ENCODE peak calls at places on chromosomes 12 and 14, in six cellular contexts. Y, E, O, K, W and H are unnamed samples.
A peak's percentile ranks its signal among the peaks of the same experiment; 100 is the strongest.

GRCh38 chr12:89450922-89451321 is 73.7 kb downstream of the GALNT4 start:
- DNase-seq in Y (peak; percentile 6), E (no peak), W (no peak), K (no peak), O (no peak), H (no peak)

GRCh38 chr14:93788557-93789365 is 476 bp upstream of the PRIMA1 start:
- DNase-seq in K (peak; percentile 68), W (peak; percentile 74), Y (no peak), E (no peak), O (no peak), H (no peak)

GRCh38 chr12:113463746-113464743 is 7.6 kb downstream of the LHX5 start:
- DNase-seq in K (no peak), E (no peak), W (no peak), Y (no peak), O (no peak), H (no peak)

GRCh38 chr12:76666272-76666845 is 97.6 kb upstream of the ZDHHC17 start:
- DNase-seq in K (no peak), O (no peak), Y (no peak), W (no peak), E (no peak), H (no peak)

GRCh38 chr12:74791365-74791764 is 253.7 kb downstream of the ATXN7L3B start:
- DNase-seq in O (no peak), E (no peak), W (no peak), K (no peak), Y (no peak), H (no peak)

GRCh38 chr14:22375321-22375930 is 213.6 kb downstream of the DAD1 start:
- DNase-seq in E (no peak), O (no peak), W (no peak), Y (peak; percentile 79), K (no peak), H (no peak)

GRCh38 chr12:12930633-12931032 is 21.3 kb downstream of the GPRC5D start:
- DNase-seq in E (no peak), W (no peak), O (no peak), Y (no peak), K (no peak), H (no peak)

GRCh38 chr12:52050116-52050770 is 999 bp upstream of the NR4A1 start:
- DNase-seq in O (no peak), Y (no peak), E (peak; percentile 88), W (no peak), K (peak; percentile 81), H (no peak)

GRCh38 chr12:48765753-48766162 is 23.1 kb downstream of the ADCY6 start:
- DNase-seq in K (peak; percentile 78), W (peak; percentile 66), Y (no peak), E (no peak), O (no peak), H (no peak)

GRCh38 chr14:35122696-35123387 is 490 bp downstream of the PRORP start:
- DNase-seq in E (no peak), O (no peak), Y (peak; percentile 69), K (no peak), W (no peak), H (peak; percentile 35)

GRCh38 chr14:91875515-91876286 is 8.4 kb upstream of the TC2N start:
- DNase-seq in W (no peak), E (no peak), O (no peak), Y (peak; percentile 32), K (no peak), H (no peak)

GRCh38 chr14:68638056-68638816 is 154.6 kb downstream of the ZFP36L1 start:
- DNase-seq in Y (peak; percentile 45), K (no peak), W (peak; percentile 40), O (no peak), E (peak; percentile 36), H (no peak)

GRCh38 chr12:113815031-113815430 is 151.1 kb downstream of the RBM19 start:
- DNase-seq in Y (no peak), O (no peak), K (no peak), W (no peak), E (no peak), H (no peak)

GRCh38 chr12:26870491-26871419 is 37.8 kb upstream of the ITPR2 start:
- DNase-seq in W (peak; percentile 50), Y (no peak), K (no peak), E (no peak), O (no peak), H (no peak)

GRCh38 chr14:77309122-77309521 is 11.6 kb downstream of the POMT2 start:
- DNase-seq in Y (no peak), E (no peak), O (no peak), W (no peak), K (no peak), H (no peak)

GRCh38 chr12:56333197-56333678 is 562 bp downstream of the PAN2 start:
- DNase-seq in Y (no peak), E (no peak), W (peak; percentile 21), O (no peak), K (peak; percentile 33), H (no peak)

GRCh38 chr12:40378721-40379120 is 153.9 kb downstream of the LRRK2 start:
- DNase-seq in E (no peak), K (no peak), O (no peak), Y (no peak), W (no peak), H (no peak)

GRCh38 chr14:55446127-55446736 is 5.8 kb upstream of the TBPL2 start:
- DNase-seq in Y (peak; percentile 64), O (peak; percentile 49), W (peak; percentile 48), E (no peak), K (peak; percentile 65), H (peak; percentile 14)

GRCh38 chr12:106886921-106887320 is 68.8 kb upstream of the TMEM263 start:
- DNase-seq in W (no peak), E (no peak), K (no peak), Y (no peak), O (no peak), H (no peak)

GRCh38 chr12:49092086-49092815 is 2.4 kb downstream of the DHH start:
- DNase-seq in Y (peak; percentile 51), K (no peak), E (no peak), O (peak; percentile 44), W (peak; percentile 66), H (no peak)

GRCh38 chr14:78875031-78875430 is 704.9 kb downstream of the NRXN3 start:
- DNase-seq in E (no peak), W (no peak), Y (no peak), K (no peak), O (no peak), H (no peak)

GRCh38 chr12:116604151-116604550 is 45.0 kb downstream of the MAP1LC3B2 start:
- DNase-seq in Y (no peak), O (no peak), K (peak; percentile 77), W (peak; percentile 57), E (no peak), H (no peak)

GRCh38 chr12:1279050-1279449 is 288.0 kb downstream of the ERC1 start:
- DNase-seq in Y (no peak), E (no peak), O (no peak), K (no peak), W (no peak), H (no peak)

GRCh38 chr12:90826031-90826430 is 128.9 kb downstream of the CCER1 start:
- DNase-seq in Y (no peak), O (no peak), W (no peak), K (no peak), E (no peak), H (no peak)

GRCh38 chr12:127145929-127146789 is 1120.8 kb upstream of the TMEM132C start:
- DNase-seq in K (peak; percentile 75), Y (no peak), W (peak; percentile 60), O (peak; percentile 32), E (peak; percentile 82), H (peak; percentile 24)
- TF ChIP-seq CTCF in K (no peak), Y (no peak), W (no peak), O (no peak), E (no peak), H (no peak)

DNA sequence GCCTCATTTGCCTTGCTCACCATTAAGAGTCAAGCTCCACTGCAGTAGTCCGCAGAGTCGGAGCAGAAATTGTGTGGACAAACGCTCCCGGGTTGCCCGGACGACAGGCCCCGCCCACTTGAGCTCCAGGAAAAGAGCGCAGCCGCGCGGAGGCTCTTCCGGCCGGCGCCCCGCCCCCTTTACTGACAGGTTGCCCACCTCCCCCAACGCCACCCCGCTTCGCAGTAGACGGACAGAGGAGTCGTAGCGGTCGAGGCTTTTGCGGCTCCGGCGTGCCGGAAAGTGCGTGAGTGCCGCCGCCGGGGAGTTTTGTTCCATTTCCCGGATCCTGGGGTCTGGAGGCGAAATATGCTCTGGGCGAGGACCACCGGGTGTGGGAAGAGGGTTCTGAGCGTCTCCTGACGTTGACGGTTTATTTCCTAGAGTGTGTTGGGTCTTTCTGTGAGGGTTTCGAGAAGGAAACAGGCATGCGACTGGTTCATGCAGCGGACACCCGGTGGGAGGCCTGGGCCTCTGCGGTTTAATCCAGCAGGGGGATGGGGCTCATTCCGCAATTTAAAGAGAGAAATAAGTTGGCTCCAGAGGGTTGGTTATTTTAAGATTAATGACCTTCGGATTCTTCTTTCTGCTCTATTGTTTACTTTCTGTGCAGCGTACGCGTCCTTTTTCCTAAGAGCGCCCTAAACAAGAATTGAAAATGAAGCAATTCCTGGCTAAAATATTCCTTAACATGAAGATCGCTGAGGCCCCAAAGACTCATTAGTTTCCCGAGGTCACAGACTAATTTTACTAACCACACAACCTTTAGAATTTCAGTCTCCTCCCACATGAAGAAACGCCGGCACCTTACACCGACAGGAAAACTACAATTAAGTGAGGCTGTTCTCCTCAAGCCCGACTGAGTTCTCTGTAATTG is at the start of the genes DNAI7 and ETFRF1:
- DNase-seq in E (peak; percentile 99), K (peak; percentile 99), Y (peak; percentile 91), W (peak; percentile 98), O (peak; percentile 99), H (peak; percentile 93)
- TF ChIP-seq POLR2A in E (no peak), K (peak; percentile 89), Y (peak; percentile 89), W (peak; percentile 84), O (peak; percentile 88), H (peak; percentile 78)

GRCh38 chr12:4271433-4272013 is 2.0 kb upstream of the CCND2 start:
- DNase-seq in O (no peak), Y (no peak), W (no peak), E (no peak), K (no peak), H (no peak)
- TF ChIP-seq CTCF in O (no peak), Y (no peak), W (no peak), E (no peak), K (no peak), H (no peak)

GRCh38 chr12:65252515-65252914 is 26.0 kb upstream of the MSRB3 start:
- DNase-seq in O (no peak), E (no peak), W (no peak), Y (no peak), K (no peak), H (no peak)

DNA sequence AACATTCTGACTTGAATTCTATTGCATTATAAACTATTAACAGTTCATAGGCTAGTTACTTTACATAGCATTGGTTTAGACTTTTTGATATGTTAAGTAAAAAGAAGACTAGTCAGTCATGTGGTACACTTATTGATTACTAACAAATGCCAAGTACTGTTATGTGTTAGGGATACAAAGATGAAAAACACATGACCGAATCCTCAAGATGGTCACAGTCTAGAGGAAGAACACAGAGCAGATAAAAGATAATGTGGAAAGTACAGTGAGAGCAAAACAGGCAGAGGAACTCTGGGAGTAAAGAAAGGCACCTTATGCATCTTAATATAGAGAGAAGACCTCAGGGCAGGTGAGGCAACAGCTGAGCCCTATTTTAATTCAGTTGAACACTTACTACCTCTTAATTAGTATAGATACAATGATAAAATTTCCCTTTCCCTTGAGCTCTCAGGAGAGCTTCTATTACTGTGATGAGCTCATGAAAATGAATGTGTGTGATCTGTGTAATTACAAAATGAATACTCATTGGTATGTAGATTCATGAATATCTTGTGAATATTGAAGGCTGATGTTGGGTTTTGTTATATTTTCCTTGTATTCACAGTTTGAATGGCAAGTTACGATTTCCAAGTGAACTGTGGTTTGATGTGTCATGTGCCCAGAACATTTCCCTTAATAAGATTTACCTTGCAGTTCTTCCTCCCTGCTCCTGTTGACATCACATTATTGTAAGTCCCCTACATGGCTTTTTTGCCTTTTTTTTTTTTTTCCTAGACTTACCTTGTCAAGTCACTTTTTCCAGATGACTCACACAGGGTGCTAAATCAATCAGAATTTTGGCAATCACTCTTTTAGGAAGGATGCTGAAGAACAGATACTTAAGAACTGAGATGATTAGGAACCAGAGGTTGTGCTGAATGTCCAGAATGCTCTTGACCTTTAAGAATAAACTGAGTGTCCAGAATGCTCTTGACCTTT is 29.5 kb upstream of the MSRB3 start:
- DNase-seq in Y (no peak), E (no peak), W (peak; percentile 19), K (no peak), O (no peak), H (no peak)
- TF ChIP-seq POLR2A in Y (no peak), E (no peak), W (no peak), K (no peak), O (no peak), H (no peak)